ENCODE peak calls at places on chromosomes 3 and 15, in nine cellular contexts. G, S, B, J, K, M, U, L and D are unnamed samples.

GRCh38 chr3:142648950-142649349 is 52.8 kb downstream of the PLS1 start:
- DNase-seq in B (no peak), S (no peak), M (no peak), L (no peak), K (no peak), J (no peak), U (no peak), G (no peak), D (no peak)

GRCh38 chr15:49904296-49904695 is 214.7 kb downstream of the ATP8B4 start:
- DNase-seq in J (peak), U (no peak), G (no peak), M (peak), B (no peak), K (no peak), L (no peak), S (no peak), D (no peak)

GRCh38 chr3:177563381-177563780 is 366.1 kb upstream of the TBL1XR1 start:
- DNase-seq in J (peak), G (no peak), M (peak), B (no peak), S (no peak), U (no peak), K (peak), L (no peak), D (no peak)

GRCh38 chr3:142724682-142725351 is 983 bp downstream of the TRPC1 start:
- DNase-seq in G (no peak), L (peak), B (no peak), M (peak), U (peak), S (no peak), K (peak), J (peak), D (no peak)

GRCh38 chr3:77190281-77190841 is 150.5 kb downstream of the ROBO2 start:
- DNase-seq in S (no peak), M (no peak), U (no peak), L (no peak), B (no peak), K (no peak), G (no peak), J (no peak), D (no peak)

GRCh38 chr3:57331078-57331477 is 38.6 kb upstream of the ASB14 start:
- DNase-seq in M (no peak), K (no peak), L (no peak), J (no peak), G (no peak), B (no peak), S (peak), U (no peak), D (no peak)

GRCh38 chr3:88195951-88196434 is 46.2 kb downstream of the C3orf38 start:
- DNase-seq in K (no peak), L (no peak), M (peak), J (no peak), U (no peak), B (no peak), G (peak), S (no peak), D (no peak)

GRCh38 chr15:81909229-81910087 is 136.4 kb downstream of the MEX3B start:
- DNase-seq in S (no peak), K (no peak), L (no peak), B (no peak), U (no peak), M (no peak), J (no peak), G (no peak), D (no peak)

GRCh38 chr15:94028809-94029208 is 202.6 kb upstream of the MCTP2 start:
- DNase-seq in B (no peak), J (no peak), L (no peak), K (no peak), M (no peak), S (no peak), U (no peak), G (no peak), D (no peak)